ENCODE peak calls at places on chromosomes 4 and X, in ten cellular contexts. U, T, X, A, K, V, D, P, S and O are unnamed samples.

GRCh38 chr4:132863619-132864018 is 285.5 kb upstream of the PCDH10 start:
- DNase-seq in U (no peak), T (no peak), X (no peak), A (no peak), K (no peak), V (no peak), D (no peak), P (no peak), S (no peak), O (no peak)

GRCh38 chr4:170035231-170035630 is 9.0 kb upstream of the MFAP3L start:
- DNase-seq in U (no peak), T (no peak), X (no peak), A (no peak), K (no peak), V (no peak), D (no peak), P (no peak), S (no peak), O (no peak)

GRCh38 chr4:153116801-153117200 is 87.4 kb upstream of the TRIM2 start:
- DNase-seq in U (no peak), T (no peak), X (no peak), A (no peak), K (no peak), V (no peak), D (no peak), P (no peak), S (no peak), O (no peak)

GRCh38 chr4:187006189-187006618 is 282.5 kb upstream of the FAT1 start:
- DNase-seq in U (peak; percentile 32), T (no peak), X (peak; percentile 62), A (no peak), K (no peak), V (no peak), D (no peak), P (no peak), S (peak; percentile 14), O (no peak)

GRCh38 chr4:26192921-26193894 is 127.6 kb upstream of the RBPJ start:
- DNase-seq in U (no peak), T (no peak), X (no peak), A (no peak), K (no peak), V (no peak), D (no peak), P (no peak), S (no peak), O (no peak)

GRCh38 chr4:25670991-25671390 is 15.3 kb downstream of the SLC34A2 start:
- DNase-seq in U (no peak), T (no peak), X (no peak), A (no peak), K (no peak), V (no peak), D (no peak), P (no peak), S (no peak), O (no peak)

GRCh38 chr4:136121431-136121830 is 1410.9 kb downstream of the PCDH18 start:
- DNase-seq in U (no peak), T (no peak), X (no peak), A (no peak), K (no peak), V (no peak), D (no peak), P (no peak), S (no peak), O (no peak)

GRCh38 chr4:1309261-1310010 is 19.7 kb downstream of the MAEA start:
- DNase-seq in U (peak; percentile 97), T (peak; percentile 81), X (peak; percentile 91), A (peak; percentile 90), K (peak; percentile 94), V (no peak), D (peak; percentile 96), P (peak; percentile 82), S (peak; percentile 93), O (peak; percentile 96)

GRCh38 chr4:138749303-138749702 is 266.3 kb upstream of the NOCT start:
- DNase-seq in U (peak; percentile 32), T (no peak), X (peak; percentile 50), A (no peak), K (no peak), V (no peak), D (peak; percentile 79), P (no peak), S (no peak), O (no peak)

GRCh38 chrX:123081766-123082165 is 102.3 kb upstream of the GRIA3 start:
- DNase-seq in U (no peak), T (no peak), X (peak; percentile 76), A (no peak), K (no peak), V (no peak), D (peak; percentile 18), P (no peak), S (no peak), O (no peak)

GRCh38 chrX:21181232-21181853 is 192.9 kb upstream of the CNKSR2 start:
- DNase-seq in U (no peak), T (no peak), X (no peak), A (no peak), K (no peak), V (no peak), D (no peak), P (no peak), S (no peak), O (no peak)

GRCh38 chr4:168584321-168584771 is 87.5 kb downstream of the PALLD start:
- DNase-seq in U (peak; percentile 41), T (no peak), X (peak; percentile 75), A (no peak), K (no peak), V (no peak), D (peak; percentile 50), P (no peak), S (no peak), O (no peak)

GRCh38 chr4:133555671-133556070 is 406.6 kb downstream of the PCDH10 start:
- DNase-seq in U (peak; percentile 1), T (no peak), X (peak; percentile 81), A (no peak), K (no peak), V (no peak), D (no peak), P (no peak), S (no peak), O (no peak)

GRCh38 chrX:129738466-129739308 is at the start of gene XPNPEP2:
- DNase-seq in U (peak; percentile 84), T (no peak), X (no peak), A (no peak), K (no peak), V (no peak), D (peak; percentile 42), P (no peak), S (peak; percentile 66), O (peak; percentile 55)

GRCh38 chr4:119897260-119897659 is 169.4 kb downstream of the MAD2L1 start:
- DNase-seq in U (no peak), T (no peak), X (no peak), A (no peak), K (no peak), V (no peak), D (no peak), P (no peak), S (no peak), O (no peak)

GRCh38 chr4:156291317-156291716 is 337.7 kb upstream of the CTSO start:
- DNase-seq in U (peak; percentile 78), T (no peak), X (peak; percentile 93), A (no peak), K (peak; percentile 31), V (no peak), D (peak; percentile 47), P (no peak), S (peak; percentile 19), O (no peak)

GRCh38 chr4:145736241-145736831 is 56.4 kb downstream of the C4orf51 start:
- DNase-seq in U (peak; percentile 81), T (peak; percentile 78), X (peak; percentile 54), A (peak; percentile 60), K (no peak), V (no peak), D (no peak), P (peak; percentile 88), S (no peak), O (no peak)

GRCh38 chr4:80610199-80610598 is 274.7 kb downstream of the CFAP299 start:
- DNase-seq in U (no peak), T (no peak), X (no peak), A (no peak), K (no peak), V (no peak), D (no peak), P (no peak), S (no peak), O (no peak)
- TF ChIP-seq CTCF in U (no peak), T (no peak), X (no peak), A (no peak), K (no peak), V (no peak), D (no peak), P (no peak), S (no peak), O (no peak)

GRCh38 chr4:161252520-161253141 is 911.2 kb downstream of the FSTL5 start:
- DNase-seq in U (peak; percentile 2), T (no peak), X (no peak), A (no peak), K (no peak), V (peak; percentile 34), D (no peak), P (no peak), S (peak; percentile 21), O (peak; percentile 20)
- TF ChIP-seq CTCF in U (peak; percentile 58), T (peak; percentile 38), X (peak; percentile 69), A (peak; percentile 31), K (peak; percentile 59), V (peak; percentile 70), D (peak; percentile 67), P (peak; percentile 78), S (peak; percentile 53), O (peak; percentile 90)

DNA sequence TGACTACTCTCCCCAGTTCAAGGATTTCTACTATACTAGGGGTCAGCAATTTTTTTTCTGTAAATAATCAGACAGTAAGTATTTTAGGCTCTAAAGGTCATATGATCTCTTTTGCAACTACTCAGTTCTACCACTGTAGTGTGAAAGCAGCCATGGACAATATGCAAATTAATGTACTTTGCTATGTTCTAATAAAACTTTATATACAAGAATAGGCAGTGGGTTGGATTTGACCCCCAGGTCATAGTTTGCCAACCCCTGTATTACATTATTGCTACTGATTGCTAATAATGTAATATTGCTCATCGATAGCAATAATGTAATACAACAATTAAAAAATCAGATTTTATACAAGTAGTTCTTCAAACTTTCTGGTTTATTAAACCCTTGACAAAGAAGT is 59.2 kb upstream of the GPR34 start:
- DNase-seq in U (no peak), T (no peak), X (no peak), A (no peak), K (no peak), V (no peak), D (no peak), P (no peak), S (no peak), O (no peak)
- TF ChIP-seq CTCF in U (no peak), T (no peak), X (no peak), A (no peak), K (no peak), V (no peak), D (no peak), P (no peak), S (no peak), O (no peak)

GRCh38 chr4:117134386-117134785 is 49.0 kb upstream of the TRAM1L1 start:
- DNase-seq in U (peak; percentile 53), T (no peak), X (peak; percentile 85), A (no peak), K (peak; percentile 39), V (peak; percentile 42), D (peak; percentile 9), P (no peak), S (peak; percentile 77), O (peak; percentile 42)
- TF ChIP-seq CTCF in U (peak; percentile 31), T (peak; percentile 31), X (peak; percentile 71), A (no peak), K (peak; percentile 40), V (no peak), D (peak; percentile 32), P (peak; percentile 32), S (peak; percentile 75), O (peak; percentile 76)

GRCh38 chr4:41934813-41935651 is at the start of gene TMEM33:
- DNase-seq in U (peak; percentile 86), T (peak; percentile 76), X (peak; percentile 76), A (peak; percentile 85), K (peak; percentile 93), V (peak; percentile 97), D (peak; percentile 76), P (peak; percentile 95), S (peak; percentile 92), O (peak; percentile 86)
- TF ChIP-seq CTCF in U (peak; percentile 18), T (peak; percentile 25), X (no peak), A (peak; percentile 29), K (no peak), V (peak; percentile 3), D (peak; percentile 4), P (no peak), S (peak; percentile 11), O (no peak)